ENCODE peak calls at places on chromosome 9, in five cellular contexts. I is tibial artery; H is psoas muscle; N is CD4-positive, CD25-positive, alpha-beta regulatory T cell; W is BE2C. F is an unnamed sample. For H3K9me3 and H3K4me1, the result is how much of the 10 kb centered on the place peaks cover.

GRCh38 chr9:124389146-124389939 is 25.9 kb downstream of the PSMB7 start:
- DNase-seq in W (no peak), I (no peak), N (no peak), H (no peak), F (no peak)

GRCh38 chr9:37121881-37122280 is 1.5 kb downstream of the ZCCHC7 start:
- DNase-seq in W (no peak), H (no peak), I (no peak), N (no peak), F (no peak)

GRCh38 chr9:82565188-82565966 is 497.6 kb downstream of the RASEF start:
- DNase-seq in I (no peak), H (no peak), W (no peak), N (no peak), F (no peak)

GRCh38 chr9:131203438-131204219 is 72.7 kb downstream of the FAM78A start:
- DNase-seq in I (no peak), N (no peak), H (no peak), W (no peak), F (no peak)

GRCh38 chr9:36007309-36007708 is 29.4 kb upstream of the RECK start:
- DNase-seq in W (no peak), H (no peak), I (no peak), N (no peak), F (no peak)

GRCh38 chr9:99489043-99489378 is 266.9 kb downstream of the SEC61B start:
- DNase-seq in W (no peak), N (no peak), I (no peak), H (no peak), F (no peak)

GRCh38 chr9:116564266-116564793 is 122.8 kb upstream of the TRIM32 start:
- DNase-seq in N (no peak), W (no peak), H (no peak), I (no peak), F (no peak)

GRCh38 chr9:72458153-72458552 is 63.3 kb upstream of the TMC1 start:
- DNase-seq in H (no peak), N (no peak), I (no peak), W (no peak), F (no peak)

GRCh38 chr9:72338631-72339030 is 26.4 kb downstream of the ZFAND5 start:
- DNase-seq in N (no peak), H (no peak), I (no peak), W (no peak), F (no peak)

GRCh38 chr9:108903437-108904103 is 30.4 kb downstream of the ELP1 start:
- DNase-seq in I (no peak), W (no peak), H (no peak), N (no peak), F (no peak)

GRCh38 chr9:78923966-78924659 is 627.2 kb downstream of the PSAT1 start:
- DNase-seq in W (no peak), H (no peak), I (no peak), N (no peak), F (no peak)

GRCh38 chr9:35682083-35682482 is 7.6 kb downstream of the TPM2 start:
- DNase-seq in N (no peak), I (no peak), H (no peak), W (no peak), F (no peak)

GRCh38 chr9:17636359-17636758 is 57.5 kb downstream of the SH3GL2 start:
- DNase-seq in I (no peak), W (no peak), N (no peak), H (no peak), F (no peak)

GRCh38 chr9:134366223-134367031 is 40.2 kb downstream of the RXRA start:
- DNase-seq in W (peak), N (no peak), H (peak), I (peak), F (no peak)

GRCh38 chr9:2093920-2094597 is 78.9 kb downstream of the SMARCA2 start:
- DNase-seq in H (no peak), I (no peak), N (no peak), W (no peak), F (no peak)

GRCh38 chr9:126704157-126704941 is 90.6 kb downstream of the LMX1B start:
- DNase-seq in I (peak), N (no peak), W (peak), H (no peak), F (no peak)

GRCh38 chr9:127980706-127981558 is at the start of gene EEIG1:
- DNase-seq in I (peak), H (peak), N (peak), W (peak), F (peak)

GRCh38 chr9:93436218-93436617 is 15.3 kb upstream of the FAM120A start:
- DNase-seq in W (no peak), H (no peak), I (no peak), N (no peak), F (no peak)

GRCh38 chr9:127852829-127853228 is 1.6 kb downstream of the ENG start:
- DNase-seq in W (no peak), N (no peak), H (no peak), I (no peak), F (no peak)

GRCh38 chr9:18786936-18787658 is 245.9 kb downstream of the SAXO1 start:
- DNase-seq in N (no peak), H (no peak), W (no peak), I (no peak), F (no peak)

GRCh38 chr9:99531313-99531712 is 290.4 kb upstream of the NR4A3 start:
- DNase-seq in H (no peak), I (no peak), W (no peak), N (no peak), F (no peak)

GRCh38 chr9:76873056-76873792 is 32.7 kb downstream of the PRUNE2 start:
- DNase-seq in I (peak), N (no peak), H (no peak), W (peak), F (no peak)

GRCh38 chr9:75238311-75238976 is 150.1 kb downstream of the OSTF1 start:
- DNase-seq in N (peak), W (peak), H (no peak), I (no peak), F (peak)

GRCh38 chr9:79060726-79061125 is 511.0 kb upstream of the TLE4 start:
- DNase-seq in H (no peak), W (no peak), I (no peak), N (no peak), F (no peak)

GRCh38 chr9:72232778-72233177 is 83.5 kb downstream of the GDA start:
- DNase-seq in W (no peak), N (no peak), I (no peak), H (no peak), F (no peak)

GRCh38 chr9:19630762-19631161 is 158.1 kb downstream of the SLC24A2 start:
- DNase-seq in I (no peak), W (no peak), H (no peak), N (no peak), F (no peak)

GRCh38 chr9:306907-307306 is 92.2 kb downstream of the DOCK8 start:
- DNase-seq in W (no peak), H (no peak), I (no peak), N (peak), F (peak)

GRCh38 chr9:121599186-121599871 is 52.1 kb upstream of the DAB2IP start:
- DNase-seq in H (peak), N (no peak), I (peak), W (peak), F (no peak)

GRCh38 chr9:5951686-5952211 is 61.1 kb downstream of the MLANA start:
- DNase-seq in I (no peak), W (no peak), H (no peak), N (no peak), F (no peak)

GRCh38 chr9:109319072-109319630 is 1.7 kb downstream of the EPB41L4B start:
- DNase-seq in I (no peak), N (no peak), W (no peak), H (no peak), F (no peak)

DNA sequence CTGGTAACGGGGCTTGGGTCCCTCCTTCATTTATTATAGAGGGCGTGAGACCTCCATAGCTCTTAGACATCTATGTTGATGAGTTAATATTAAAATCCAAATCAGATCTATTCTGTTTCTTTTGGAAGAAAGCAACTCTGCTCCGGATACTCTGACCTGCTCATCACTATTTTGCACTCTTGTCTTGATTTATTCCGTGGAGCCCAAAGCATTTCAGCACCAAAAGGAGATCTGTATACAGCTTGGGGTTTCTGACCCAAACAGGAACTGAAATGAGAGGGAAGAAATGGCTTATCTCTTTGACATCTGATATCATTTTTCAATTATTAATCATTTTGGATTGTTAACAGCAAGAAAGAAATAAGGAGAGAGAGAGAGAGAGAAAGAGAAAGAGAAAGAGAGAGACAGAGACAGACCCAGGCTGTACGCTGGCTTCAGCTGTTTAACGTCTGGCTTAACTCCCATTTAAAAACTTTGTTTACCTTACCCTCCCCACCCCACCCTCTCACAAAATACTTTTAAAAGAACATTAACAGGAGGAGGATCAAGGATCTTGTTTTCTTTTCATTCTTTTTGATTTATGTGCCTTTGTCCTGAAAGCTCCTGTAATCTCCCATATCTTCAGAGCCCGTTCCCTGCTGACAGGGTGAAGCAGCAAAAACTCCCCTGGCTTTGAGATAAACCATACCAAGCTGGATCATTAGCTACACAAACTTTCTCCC is 231.4 kb upstream of the TUT7 start:
- DNase-seq in I (no peak), N (no peak), W (no peak), H (no peak), F (no peak)
- H3K4me3 ChIP-seq in I (peak), N (no peak), W (no peak), H (peak), F (no peak)

GRCh38 chr9:96771124-96771523 is 6.8 kb downstream of the ZNF510 start:
- DNase-seq in N (no peak), I (no peak), W (no peak), H (no peak), F (no peak)
- H3K9me3 ChIP-seq in N (half or more), I (half or more), W (under half), H (half or more), F (under half)

DNA sequence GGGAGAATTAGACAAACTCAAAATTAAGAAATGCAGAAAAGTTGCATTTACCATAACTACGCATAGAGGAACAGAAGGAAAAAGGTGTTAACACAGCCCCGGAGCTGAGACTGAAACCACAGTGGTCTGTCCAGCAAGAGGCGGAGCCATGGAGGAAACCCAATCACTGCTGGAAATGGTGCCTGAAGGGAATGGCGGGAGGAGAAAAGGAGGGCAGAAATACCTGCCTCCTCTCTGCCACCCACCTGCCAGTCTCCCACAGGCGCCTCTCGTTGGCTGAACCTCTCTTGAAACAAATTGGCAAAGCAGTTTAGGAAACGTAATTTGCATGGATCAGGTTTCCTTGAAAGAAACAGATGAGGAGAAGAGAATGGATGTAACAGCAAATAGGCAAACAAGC is 9.7 kb upstream of the PRKACG start:
- DNase-seq in W (no peak), I (no peak), N (no peak), H (no peak), F (no peak)
- H3K4me1 ChIP-seq in W (under half), I (under half), N (under half), H (under half), F (under half)

DNA sequence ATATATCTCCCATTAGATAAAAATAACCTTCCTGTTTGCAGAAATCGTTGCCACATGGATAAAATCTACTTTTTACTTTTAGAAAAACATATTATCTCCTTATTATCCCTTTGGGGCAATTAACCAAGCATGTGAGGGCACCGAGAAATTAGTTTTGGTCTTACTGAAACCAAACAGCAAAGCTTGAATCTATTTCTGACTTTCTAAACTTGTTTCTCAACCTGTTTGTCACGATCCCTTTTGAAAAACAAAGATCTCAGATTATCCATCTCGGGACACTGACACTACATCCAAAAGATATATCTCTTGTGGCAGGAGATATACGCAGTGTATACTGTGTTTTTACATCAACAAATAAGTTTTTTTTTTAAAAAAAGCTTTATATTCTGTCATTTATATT is 2.3 kb downstream of the TUT7 start:
- DNase-seq in N (no peak), H (no peak), I (no peak), W (no peak), F (no peak)
- H3K4me3 ChIP-seq in N (peak), H (peak), I (peak), W (peak), F (no peak)

GRCh38 chr9:138069731-138070456 is 192.3 kb downstream of the CACNA1B start:
- DNase-seq in W (no peak), N (no peak), I (peak), H (no peak), F (no peak)

GRCh38 chr9:138070815-138071214 is 193.2 kb downstream of the CACNA1B start:
- DNase-seq in H (no peak), W (no peak), N (no peak), I (peak), F (no peak)

GRCh38 chr9:138067594-138068367 is 190.2 kb downstream of the CACNA1B start:
- DNase-seq in N (no peak), I (no peak), H (no peak), W (no peak), F (no peak)

GRCh38 chr9:138066049-138066448 is 188.5 kb downstream of the CACNA1B start:
- DNase-seq in N (no peak), H (no peak), I (peak), W (no peak), F (no peak)

DNA sequence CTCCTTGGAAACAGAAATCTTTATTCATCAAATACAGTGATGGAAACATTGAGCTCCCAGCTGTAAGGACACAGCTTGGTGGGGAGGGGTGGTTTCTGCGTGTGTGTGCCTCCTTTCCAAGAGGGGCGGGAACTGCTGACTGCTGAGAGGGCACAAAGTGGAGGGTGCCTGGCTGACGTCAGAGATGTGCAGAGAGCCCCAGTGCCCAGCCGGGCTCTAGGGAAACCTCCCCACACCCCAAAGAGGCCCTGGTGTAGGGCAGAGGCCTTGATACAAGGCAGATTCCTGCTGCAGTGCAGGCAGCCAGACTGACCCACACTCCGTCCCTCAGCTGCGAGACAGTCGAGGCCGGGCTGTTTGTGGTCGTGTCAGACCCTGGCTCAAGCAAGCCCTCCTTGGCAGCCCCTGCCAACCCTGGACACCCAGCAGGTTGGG is 191.0 kb downstream of the CACNA1B start:
- DNase-seq in I (peak), W (no peak), H (no peak), N (no peak), F (no peak)
- H3K9me3 ChIP-seq in I (under half), W (under half), H (under half), N (under half), F (under half)

DNA sequence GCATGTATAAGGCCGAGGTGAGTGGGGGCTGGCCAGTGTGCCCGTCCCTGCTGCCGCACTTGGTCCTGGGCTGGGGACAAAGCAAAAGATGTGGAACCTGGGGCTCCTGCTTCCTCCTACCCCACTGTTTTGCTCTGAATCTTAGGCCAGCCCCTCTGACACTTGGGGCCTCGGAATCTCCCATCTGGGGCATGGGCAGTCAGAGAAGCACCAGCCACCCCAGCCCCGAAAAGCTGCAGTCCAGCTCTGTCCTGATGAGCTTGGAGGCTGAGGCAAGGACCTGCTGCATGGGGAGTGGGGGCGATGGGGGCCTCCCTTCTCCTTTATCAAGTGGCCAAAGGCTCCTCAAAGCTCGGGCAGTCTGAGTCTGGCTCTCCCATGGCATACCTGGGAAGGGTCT is 31.3 kb downstream of the PTPA start:
- DNase-seq in W (no peak), I (no peak), N (no peak), H (no peak), F (no peak)
- H3K4me1 ChIP-seq in W (under half), I (half or more), N (under half), H (half or more), F (under half)

GRCh38 chr9:105447814-105448812 is at the start of gene FSD1L:
- DNase-seq in W (peak), I (peak), N (peak), H (peak), F (peak)

GRCh38 chr9:105445203-105445881 is 2.5 kb upstream of the FSD1L start:
- DNase-seq in I (no peak), N (no peak), W (no peak), H (peak), F (no peak)

GRCh38 chr9:105447386-105447813 is 434 bp upstream of the FSD1L start:
- DNase-seq in W (no peak), N (no peak), I (no peak), H (no peak), F (no peak)

GRCh38 chr9:105452185-105452584 is 4.4 kb downstream of the FSD1L start:
- DNase-seq in N (no peak), W (no peak), H (no peak), I (no peak), F (no peak)

DNA sequence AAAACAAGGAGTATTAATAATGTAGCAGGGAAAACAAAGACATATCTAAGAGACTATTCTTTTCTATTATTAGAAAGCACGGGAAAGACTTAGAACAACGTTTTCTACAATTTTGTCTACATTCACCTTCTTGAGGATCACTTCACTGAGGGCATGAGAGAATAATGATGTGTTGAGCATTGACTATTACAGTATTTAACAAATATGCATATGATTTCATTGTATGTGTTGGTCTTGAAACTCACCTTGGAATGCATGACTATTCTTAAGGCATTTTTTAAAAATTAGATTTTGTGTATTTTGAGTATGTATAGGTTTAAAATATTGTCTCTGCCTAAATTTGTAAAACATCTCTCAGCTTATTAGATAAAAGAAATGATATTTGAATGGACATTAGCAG is 1.2 kb downstream of the FSD1L start:
- DNase-seq in W (no peak), H (no peak), I (no peak), N (no peak), F (no peak)
- H3K4me3 ChIP-seq in W (peak), H (peak), I (peak), N (no peak), F (no peak)

DNA sequence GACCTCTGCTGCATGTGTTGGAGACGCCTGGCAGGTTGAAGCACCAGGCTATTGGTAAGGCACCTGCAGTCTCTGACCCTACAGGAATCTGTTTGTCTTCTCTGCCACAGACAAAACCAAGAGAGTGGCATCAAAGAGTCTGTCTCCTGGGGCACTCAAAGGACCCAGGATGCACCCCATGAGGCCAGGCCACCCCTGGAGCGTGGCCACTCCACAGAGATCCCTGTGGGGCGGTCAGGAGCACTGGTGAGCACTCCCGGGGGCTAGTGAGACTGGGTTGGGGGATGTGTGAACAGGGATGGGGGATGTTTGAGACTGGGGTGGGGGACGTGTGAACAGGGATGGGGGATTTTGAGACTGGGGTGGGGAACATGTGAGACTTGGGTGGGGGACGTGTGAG is 240.3 kb downstream of the CACNA1B start:
- DNase-seq in H (no peak), W (no peak), N (no peak), I (peak), F (no peak)
- H3K9me3 ChIP-seq in H (under half), W (under half), N (under half), I (under half), F (under half)

GRCh38 chr9:21744874-21745273 is 57.6 kb upstream of the MTAP start:
- DNase-seq in I (no peak), H (no peak), W (no peak), N (no peak), F (no peak)
- H3K4me1 ChIP-seq in I (under half), H (under half), W (under half), N (under half), F (under half)

F was measured in CD4-positive, alpha-beta memory T cell.